ENCODE peak calls at places on chromosome X, in four cellular contexts. T is SW 1271, H is GM03348, K is NCI-H146. P is an unnamed sample.

GRCh38 chrX:111083101-111083500 is 12.9 kb upstream of the PAK3 start:
- DNase-seq in T (no peak), H (no peak), K (no peak), P (no peak)

GRCh38 chrX:11190745-11191510 is 79.8 kb downstream of the HCCS start:
- DNase-seq in T (no peak), H (no peak), K (peak; percentile 96), P (no peak)

GRCh38 chrX:47175588-47175980 is 18.0 kb upstream of the UBA1 start:
- DNase-seq in T (no peak), H (no peak), K (no peak), P (no peak)

GRCh38 chrX:28135378-28136047 is 154.3 kb upstream of the DCAF8L1 start:
- DNase-seq in T (no peak), H (no peak), K (no peak), P (no peak)

GRCh38 chrX:100979881-100980607 is 10.5 kb downstream of the ARL13A start:
- DNase-seq in T (no peak), H (no peak), K (no peak), P (no peak)

GRCh38 chrX:46770817-46771163 is 11.9 kb upstream of the SLC9A7 start:
- DNase-seq in T (peak; percentile 65), H (peak; percentile 61), K (no peak), P (no peak)

GRCh38 chrX:30881390-30881789 is 7.7 kb downstream of the TAB3 start:
- DNase-seq in T (no peak), H (no peak), K (no peak), P (no peak)

GRCh38 chrX:109774706-109775105 is 41.6 kb upstream of the ACSL4 start:
- DNase-seq in T (no peak), H (peak; percentile 64), K (no peak), P (no peak)

GRCh38 chrX:115966920-115967319 is 203.6 kb upstream of the AGTR2 start:
- DNase-seq in T (no peak), H (no peak), K (no peak), P (no peak)

GRCh38 chrX:8873956-8874355 is 72.8 kb upstream of the FAM9A start:
- DNase-seq in T (no peak), H (no peak), K (no peak), P (no peak)

GRCh38 chrX:74578137-74578536 is 36.3 kb downstream of the RLIM start:
- DNase-seq in T (no peak), H (no peak), K (no peak), P (no peak)

GRCh38 chrX:110287605-110288004 is 30.3 kb downstream of the AMMECR1 start:
- DNase-seq in T (no peak), H (no peak), K (no peak), P (no peak)

GRCh38 chrX:123993326-123993725 is 31.8 kb downstream of the STAG2 start:
- DNase-seq in T (peak; percentile 33), H (peak; percentile 13), K (no peak), P (peak; percentile 46)

GRCh38 chrX:55907968-55908607 is 190.5 kb downstream of the RRAGB start:
- DNase-seq in T (no peak), H (peak; percentile 58), K (no peak), P (no peak)

GRCh38 chrX:103330601-103331397 is 760 bp downstream of the TCEAL7 start:
- DNase-seq in T (no peak), H (peak; percentile 6), K (no peak), P (no peak)

GRCh38 chrX:30883141-30883540 is 5.9 kb downstream of the TAB3 start:
- DNase-seq in T (no peak), H (no peak), K (no peak), P (no peak)

GRCh38 chrX:28552322-28552721 is 34.9 kb upstream of the IL1RAPL1 start:
- DNase-seq in T (no peak), H (no peak), K (no peak), P (no peak)

GRCh38 chrX:20063716-20064351 is 52.9 kb downstream of the MAP7D2 start:
- DNase-seq in T (no peak), H (no peak), K (no peak), P (no peak)

GRCh38 chrX:153825042-153825441 is 5.3 kb downstream of the PDZD4 start:
- DNase-seq in T (no peak), H (no peak), K (no peak), P (no peak)

GRCh38 chrX:43702660-43703059 is 46.6 kb downstream of the MAOA start:
- DNase-seq in T (no peak), H (no peak), K (no peak), P (no peak)

GRCh38 chrX:40073439-40074054 is 24.2 kb downstream of the BCOR start:
- DNase-seq in T (no peak), H (no peak), K (no peak), P (no peak)

GRCh38 chrX:51834076-51834475 is 59.3 kb upstream of the MAGED1 start:
- DNase-seq in T (no peak), H (no peak), K (no peak), P (no peak)

GRCh38 chrX:110036162-110037033 is 33.5 kb downstream of the TMEM164 start:
- DNase-seq in T (no peak), H (no peak), K (no peak), P (no peak)

GRCh38 chrX:33906971-33907370 is 225.1 kb downstream of the FAM47A start:
- DNase-seq in T (no peak), H (no peak), K (no peak), P (no peak)

GRCh38 chrX:13828392-13828791 is 11.5 kb upstream of the GPM6B start:
- DNase-seq in T (no peak), H (no peak), K (no peak), P (no peak)

GRCh38 chrX:130091976-130092522 is 18.2 kb downstream of the ELF4 start:
- DNase-seq in T (no peak), H (no peak), K (peak; percentile 34), P (no peak)

GRCh38 chrX:39813631-39814246 is 284.0 kb downstream of the BCOR start:
- DNase-seq in T (no peak), H (peak; percentile 58), K (peak; percentile 26), P (no peak)

GRCh38 chrX:65841263-65841662 is 173.8 kb downstream of the MSN start:
- DNase-seq in T (no peak), H (no peak), K (no peak), P (no peak)

GRCh38 chrX:130186645-130187044 is 14.9 kb downstream of the RAB33A start:
- DNase-seq in T (no peak), H (no peak), K (no peak), P (no peak)

GRCh38 chrX:20060961-20061868 is 55.5 kb downstream of the MAP7D2 start:
- DNase-seq in T (no peak), H (no peak), K (no peak), P (no peak)

GRCh38 chrX:36963069-36963808 is 44.9 kb upstream of the FAM47C start:
- DNase-seq in T (no peak), H (no peak), K (no peak), P (no peak)

GRCh38 chrX:39726810-39727209 is 370.9 kb downstream of the BCOR start:
- DNase-seq in T (no peak), H (peak; percentile 48), K (peak; percentile 80), P (no peak)